ENCODE peak calls at places on chromosomes 16 and 17, in five cellular contexts. Y is endodermal cell, L is iPS DF 6.9, I is A549, M is mesenchymal stem cell. W is an unnamed sample. For H3K4me1, the result is how much of the 10 kb centered on the place peaks cover.

GRCh38 chr17:77726549-77726957 is 231.9 kb upstream of the TNRC6C start:
- DNase-seq in Y (peak), L (no peak), I (no peak), M (no peak), W (no peak)

GRCh38 chr16:49213594-49213993 is 68.0 kb downstream of the CBLN1 start:
- DNase-seq in Y (peak), L (peak), I (no peak), M (no peak), W (no peak)

GRCh38 chr17:46182961-46183360 is 10.3 kb downstream of the KANSL1 start:
- DNase-seq in Y (no peak), L (no peak), I (no peak), M (no peak), W (no peak)

GRCh38 chr16:4601317-4602186 is 13.1 kb downstream of the UBALD1 start:
- DNase-seq in Y (peak), L (no peak), I (no peak), M (no peak), W (peak)

GRCh38 chr17:45813051-45813731 is 29.1 kb downstream of the CRHR1 start:
- DNase-seq in Y (peak), L (peak), I (no peak), M (peak), W (peak)

GRCh38 chr16:15597822-15598647 is 44.9 kb downstream of the MARF1 start:
- DNase-seq in Y (no peak), L (no peak), I (no peak), M (no peak), W (no peak)

GRCh38 chr16:54240180-54241125 is 46.1 kb downstream of the IRX3 start:
- DNase-seq in Y (no peak), L (no peak), I (no peak), M (no peak), W (no peak)

GRCh38 chr17:44217738-44218343 is 1.6 kb downstream of the UBTF start:
- DNase-seq in Y (no peak), L (no peak), I (no peak), M (peak), W (no peak)

GRCh38 chr16:24482681-24483202 is 56.6 kb upstream of the RBBP6 start:
- DNase-seq in Y (peak), L (no peak), I (no peak), M (no peak), W (no peak)

GRCh38 chr17:39700148-39700987 is 504 bp downstream of the ERBB2 start:
- DNase-seq in Y (peak), L (no peak), I (peak), M (peak), W (peak)

GRCh38 chr17:31527606-31528005 is 136.1 kb downstream of the RAB11FIP4 start:
- DNase-seq in Y (no peak), L (no peak), I (no peak), M (no peak), W (no peak)

GRCh38 chr17:18323507-18324139 is 8.5 kb downstream of the SMCR8 start:
- DNase-seq in Y (no peak), L (no peak), I (no peak), M (no peak), W (no peak)

GRCh38 chr16:24309222-24309905 is 53.2 kb downstream of the CACNG3 start:
- DNase-seq in Y (no peak), L (no peak), I (no peak), M (no peak), W (no peak)

GRCh38 chr16:69534720-69535119 is 31.0 kb upstream of the NFAT5 start:
- DNase-seq in Y (no peak), L (no peak), I (no peak), M (no peak), W (no peak)

GRCh38 chr17:50686494-50687199 is 21.1 kb downstream of the ANKRD40 start:
- DNase-seq in Y (peak), L (no peak), I (peak), M (peak), W (peak)

GRCh38 chr17:40553694-40554534 is 11.4 kb downstream of the CCR7 start:
- DNase-seq in Y (peak), L (no peak), I (no peak), M (peak), W (peak)

GRCh38 chr16:684067-684794 is at the start of gene JMJD8:
- DNase-seq in Y (peak), L (no peak), I (peak), M (peak), W (peak)

GRCh38 chr17:44002141-44002848 is 2.1 kb upstream of the NAGS start:
- DNase-seq in Y (no peak), L (no peak), I (no peak), M (peak), W (no peak)

GRCh38 chr17:29560306-29560705 is 6.5 kb downstream of the ABHD15 start:
- DNase-seq in Y (peak), L (no peak), I (no peak), M (no peak), W (no peak)

GRCh38 chr17:18257747-18258355 is 687 bp downstream of the FLII start:
- DNase-seq in Y (peak), L (no peak), I (peak), M (peak), W (peak)

GRCh38 chr17:80109066-80109618 is 7.8 kb downstream of the GAA start:
- DNase-seq in Y (no peak), L (no peak), I (no peak), M (no peak), W (no peak)

DNA sequence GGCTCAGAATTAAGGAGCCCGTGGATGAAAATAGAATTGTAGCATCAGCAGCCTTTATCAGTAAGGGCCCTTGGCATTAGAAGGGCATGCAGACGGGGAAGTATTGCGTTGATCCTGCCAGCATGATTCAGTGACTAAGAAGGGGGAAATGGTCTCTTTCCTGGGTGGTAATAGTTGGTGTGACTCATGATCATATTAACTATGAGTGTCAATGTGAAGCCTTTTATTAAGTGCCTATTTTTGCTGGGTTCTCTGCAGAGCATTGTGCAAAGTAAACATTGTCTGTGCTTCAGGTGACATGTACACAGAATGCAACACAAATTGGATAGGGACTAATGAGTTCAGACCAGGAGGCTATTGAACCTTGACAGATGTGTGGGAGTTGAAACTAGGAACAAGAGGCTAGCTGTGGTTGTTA is 24.5 kb downstream of the RCVRN start:
- DNase-seq in Y (no peak), L (no peak), I (peak), M (no peak), W (no peak)
- H3K27ac ChIP-seq in Y (no peak), L (no peak), I (peak), M (peak), W (no peak)

GRCh38 chr16:53090591-53091507 is 36.1 kb downstream of the CHD9 start:
- DNase-seq in Y (no peak), L (no peak), I (no peak), M (peak), W (peak)
- H3K4me3 ChIP-seq in Y (no peak), L (no peak), I (no peak), M (peak), W (no peak)

GRCh38 chr17:76579281-76579680 is 6.4 kb downstream of the ST6GALNAC2 start:
- DNase-seq in Y (no peak), L (no peak), I (no peak), M (no peak), W (no peak)
- H3K4me1 ChIP-seq in Y (under half), L (under half), I (under half), M (under half), W (under half)

DNA sequence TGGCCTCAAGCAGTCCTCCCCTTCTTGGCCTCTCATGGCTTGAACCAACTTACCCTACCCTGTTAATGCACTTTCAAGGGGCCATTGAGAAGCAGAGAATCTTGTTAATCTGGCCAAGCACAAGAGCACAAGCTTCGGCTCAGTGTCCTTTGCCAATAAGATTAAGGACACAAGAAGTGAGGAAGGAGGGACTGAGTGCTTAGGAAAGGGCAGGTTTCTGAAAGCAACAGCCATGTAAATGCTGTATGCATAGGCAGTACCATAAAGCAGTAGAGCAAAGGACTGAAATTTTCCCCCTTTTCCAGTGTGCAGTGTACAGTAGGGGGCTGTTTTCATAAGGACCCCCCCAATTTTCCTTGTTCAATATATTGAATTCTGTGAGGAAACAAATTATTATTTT is 37.7 kb downstream of the IST1 start:
- DNase-seq in Y (no peak), L (no peak), I (no peak), M (no peak), W (no peak)
- H3K27ac ChIP-seq in Y (no peak), L (no peak), I (no peak), M (no peak), W (no peak)

GRCh38 chr17:56976941-56977570 is 875 bp upstream of the SCPEP1 start:
- DNase-seq in Y (peak), L (no peak), I (no peak), M (peak), W (peak)
- H3K4me3 ChIP-seq in Y (no peak), L (no peak), I (peak), M (peak), W (peak)

DNA sequence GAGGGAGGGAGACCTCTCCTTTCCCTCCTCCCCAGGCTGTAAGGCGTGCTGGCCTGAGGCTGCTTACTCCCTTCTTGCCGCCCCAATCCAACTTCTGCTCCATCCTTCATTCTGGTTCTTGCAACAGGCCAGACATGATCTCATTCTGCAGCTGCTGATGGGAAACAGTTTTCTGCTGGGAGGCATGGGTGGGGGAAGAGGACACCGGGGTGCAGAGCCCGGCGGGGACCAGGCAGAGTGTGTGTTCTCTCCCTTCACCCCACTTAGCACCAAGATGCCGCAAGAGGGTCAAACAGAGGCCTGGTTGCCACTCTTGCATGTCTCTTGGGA is 1.4 kb downstream of the SARM1 start:
- DNase-seq in Y (no peak), L (no peak), I (no peak), M (no peak), W (no peak)
- H3K4me1 ChIP-seq in Y (under half), L (under half), I (under half), M (under half), W (under half)

W was measured in right cardiac atrium.